ENCODE peak calls at places on chromosomes 13 and 19, in four cellular contexts. W is CD8-positive, alpha-beta T cell; D is endodermal cell; L is uterus. N is an unnamed sample.

GRCh38 chr13:26020536-26021290 is 31.1 kb downstream of the SHISA2 start:
- DNase-seq in W (no peak), D (no peak), L (no peak), N (no peak)

GRCh38 chr13:55566779-55567178 is 1573.9 kb upstream of the PRR20A start:
- DNase-seq in W (no peak), D (no peak), L (no peak), N (no peak)

GRCh38 chr13:48000559-48001126 is 430 bp downstream of the SUCLA2 start:
- DNase-seq in W (peak), D (no peak), L (no peak), N (no peak)

GRCh38 chr19:4473011-4473410 is 914 bp downstream of the HDGFL2 start:
- DNase-seq in W (no peak), D (no peak), L (no peak), N (no peak)

GRCh38 chr19:5547881-5548280 is 19.9 kb downstream of the TINCR start:
- DNase-seq in W (no peak), D (peak), L (no peak), N (peak)

GRCh38 chr19:43605875-43606568 is 5.9 kb upstream of the SRRM5 start:
- DNase-seq in W (no peak), D (no peak), L (no peak), N (no peak)

GRCh38 chr19:36213793-36214387 is 575 bp downstream of the ZNF565 start:
- DNase-seq in W (no peak), D (no peak), L (no peak), N (no peak)

GRCh38 chr19:54517483-54517882 is 14.9 kb downstream of the LAIR2 start:
- DNase-seq in W (peak), D (peak), L (no peak), N (peak)

GRCh38 chr13:59178344-59178743 is 985.4 kb downstream of the DIAPH3 start:
- DNase-seq in W (no peak), D (peak), L (no peak), N (no peak)

GRCh38 chr13:97364031-97364430 is 69.9 kb upstream of the RAP2A start:
- DNase-seq in W (no peak), D (no peak), L (no peak), N (no peak)

DNA sequence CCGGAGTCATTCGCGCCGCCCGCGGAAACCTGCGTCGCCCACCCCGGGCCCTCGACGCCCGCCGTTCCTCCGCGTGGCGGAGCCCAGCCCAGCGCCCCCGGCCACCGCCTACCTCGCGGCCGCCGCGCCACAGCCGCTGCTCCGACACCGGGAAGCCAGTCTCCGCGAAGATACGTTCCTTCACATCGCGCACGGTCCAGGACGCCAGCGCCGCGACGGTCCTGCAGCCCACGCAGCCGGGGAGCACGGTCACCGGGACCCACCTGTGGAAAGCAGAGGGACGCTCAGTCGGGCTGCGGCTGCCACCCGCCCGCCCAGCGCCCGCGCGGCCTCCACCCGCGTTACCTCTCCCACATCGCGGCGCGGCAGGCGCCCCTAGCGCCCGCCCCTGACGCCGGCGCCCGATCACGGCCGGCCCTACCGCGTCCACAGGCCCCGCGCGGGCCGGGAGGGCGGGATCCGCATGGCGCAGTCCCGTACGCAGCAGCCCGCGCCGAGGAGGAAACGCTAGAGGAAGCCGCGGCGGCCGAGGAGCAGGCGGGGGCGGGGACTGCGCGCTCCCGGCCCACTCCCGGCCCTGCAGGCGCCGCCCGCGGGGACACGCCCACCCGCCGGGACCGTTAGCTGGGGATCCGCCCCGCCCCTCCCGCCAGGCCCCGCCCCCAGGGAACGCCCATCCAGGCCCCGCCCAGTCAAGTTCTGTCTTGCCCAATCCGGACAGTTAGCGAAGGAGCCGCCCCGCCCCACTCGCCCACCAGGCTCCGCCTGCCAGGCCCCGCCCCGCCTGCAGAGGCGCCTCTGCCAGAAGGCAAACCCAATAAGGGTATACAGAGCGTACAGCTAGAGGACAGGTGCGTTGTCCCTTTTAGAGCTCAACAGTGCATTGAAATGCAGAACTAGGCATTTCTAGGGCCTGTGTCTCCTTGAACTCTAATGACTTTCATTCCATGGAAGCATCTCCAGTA is 58.2 kb downstream of the SACS start:
- DNase-seq in W (peak), D (peak), L (peak), N (peak)
- TF ChIP-seq CTCF in W (peak), D (peak), L (peak), N (peak)

GRCh38 chr19:14471436-14472187 is 3.5 kb downstream of the PTGER1 start:
- DNase-seq in W (no peak), D (no peak), L (no peak), N (no peak)

GRCh38 chr19:14473915-14474578 is 1.1 kb downstream of the PTGER1 start:
- DNase-seq in W (no peak), D (no peak), L (no peak), N (no peak)

GRCh38 chr19:14473073-14473790 is 1.9 kb downstream of the PTGER1 start:
- DNase-seq in W (no peak), D (no peak), L (no peak), N (no peak)

GRCh38 chr19:14470031-14470876 is 4.9 kb downstream of the PTGER1 start:
- DNase-seq in W (no peak), D (no peak), L (no peak), N (no peak)

GRCh38 chr19:14472202-14472961 is 2.8 kb downstream of the PTGER1 start:
- DNase-seq in W (peak), D (peak), L (peak), N (peak)
- H3K4me3 ChIP-seq in W (peak), D (no peak), L (no peak), N (no peak)

GRCh38 chr19:49799798-49800376 is 13.2 kb downstream of the FUZ start:
- DNase-seq in W (no peak), D (peak), L (no peak), N (no peak)
- TF ChIP-seq CTCF in W (no peak), D (peak), L (no peak), N (peak)

GRCh38 chr19:40598918-40599307 is 2.3 kb upstream of the LTBP4 start:
- DNase-seq in W (no peak), D (peak), L (no peak), N (no peak)

GRCh38 chr19:40596608-40597328 is 4.4 kb upstream of the LTBP4 start:
- DNase-seq in W (no peak), D (peak), L (peak), N (no peak)

GRCh38 chr19:40598121-40598917 is 2.9 kb upstream of the LTBP4 start:
- DNase-seq in W (peak), D (peak), L (peak), N (peak)

GRCh38 chr19:40599331-40600085 is 1.7 kb upstream of the LTBP4 start:
- DNase-seq in W (no peak), D (peak), L (peak), N (no peak)

GRCh38 chr19:40597329-40597838 is 3.8 kb upstream of the LTBP4 start:
- DNase-seq in W (no peak), D (no peak), L (no peak), N (no peak)
- H3K4me3 ChIP-seq in W (no peak), D (no peak), L (no peak), N (no peak)

GRCh38 chr19:8609210-8610040 is 1.1 kb downstream of the ADAMTS10 start:
- DNase-seq in W (peak), D (peak), L (peak), N (no peak)
- TF ChIP-seq CTCF in W (no peak), D (peak), L (peak), N (no peak)

DNA sequence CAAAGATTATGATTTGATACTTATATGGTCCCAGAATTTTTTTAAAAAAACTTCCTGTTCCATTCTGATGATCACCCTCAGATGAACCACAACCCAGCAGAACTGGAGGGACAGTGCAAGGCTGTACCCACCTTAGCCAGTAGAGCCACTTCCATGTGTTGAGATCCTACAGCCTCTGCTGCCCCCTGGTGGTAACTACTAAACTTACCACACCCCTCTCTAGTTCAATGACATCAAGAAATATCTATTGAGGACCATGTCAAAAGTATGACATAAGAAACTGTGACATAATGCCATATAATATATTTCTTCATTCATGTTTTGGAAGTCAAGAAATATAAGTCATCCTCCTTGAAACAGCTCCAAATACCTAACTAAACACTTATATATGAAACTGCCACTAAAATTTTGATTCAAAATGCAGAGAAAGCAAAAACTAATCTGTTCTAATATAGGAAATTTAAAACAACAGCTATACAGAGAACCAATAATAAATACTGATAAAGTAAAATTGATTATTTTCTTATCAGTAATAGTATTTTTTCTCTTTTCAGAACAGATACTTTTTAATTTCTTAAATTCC is 412.6 kb downstream of the KCTD12 start:
- DNase-seq in W (peak), D (peak), L (peak), N (peak)
- H3K4me3 ChIP-seq in W (no peak), D (no peak), L (no peak), N (no peak)

GRCh38 chr19:34274827-34275625 is 20.7 kb downstream of the GARRE1 start:
- DNase-seq in W (no peak), D (no peak), L (no peak), N (no peak)
- TF ChIP-seq CTCF in W (no peak), D (no peak), L (no peak), N (no peak)

DNA sequence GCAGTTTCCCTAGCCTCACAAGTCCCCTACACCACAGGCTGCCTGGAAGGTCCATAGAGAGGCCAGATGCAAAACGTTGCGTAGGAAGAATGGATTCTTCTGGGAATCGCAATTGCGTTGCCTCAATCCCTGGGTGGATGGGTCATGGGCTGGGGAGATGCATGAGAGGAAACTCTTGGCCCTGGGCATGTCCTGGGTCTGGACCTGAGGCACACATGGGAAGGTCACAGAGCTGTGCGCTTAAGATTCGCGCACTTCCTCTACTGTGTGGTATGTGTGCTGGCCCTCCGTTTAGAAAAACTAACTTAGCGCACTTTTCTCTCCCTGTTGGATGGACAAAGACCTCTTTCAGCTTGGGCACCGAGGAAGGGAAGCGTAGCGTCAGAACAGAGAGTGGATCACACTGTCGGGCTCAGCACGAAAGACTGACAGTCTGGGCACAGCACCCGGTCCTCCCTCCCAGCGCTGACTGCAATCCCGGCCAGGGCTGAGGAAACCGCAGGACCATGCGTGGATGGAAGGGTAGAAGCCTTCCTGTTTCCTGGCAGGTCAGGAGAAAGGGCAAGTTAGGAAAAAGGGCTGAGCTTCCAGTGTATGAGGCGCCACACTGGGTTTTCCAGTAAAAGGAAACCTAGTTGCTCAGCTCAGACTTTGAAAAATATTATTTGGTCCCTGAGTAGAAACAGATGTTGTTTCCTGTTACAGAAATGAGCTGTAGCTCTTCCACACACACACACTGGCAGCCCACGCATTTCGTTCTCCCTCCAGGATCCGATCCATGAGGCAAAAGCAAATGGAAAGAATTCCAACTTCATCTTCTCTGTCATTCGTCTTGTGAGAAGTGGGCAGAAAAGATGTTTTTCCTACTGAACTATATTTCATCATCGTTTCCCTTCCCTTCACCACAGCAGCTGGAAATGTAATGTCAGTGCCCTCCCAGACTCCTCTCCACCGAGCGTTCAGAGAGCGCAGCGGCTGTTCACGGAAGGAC is 86.0 kb downstream of the ING1 start:
- DNase-seq in W (no peak), D (no peak), L (peak), N (no peak)
- H3K4me3 ChIP-seq in W (no peak), D (no peak), L (peak), N (no peak)

DNA sequence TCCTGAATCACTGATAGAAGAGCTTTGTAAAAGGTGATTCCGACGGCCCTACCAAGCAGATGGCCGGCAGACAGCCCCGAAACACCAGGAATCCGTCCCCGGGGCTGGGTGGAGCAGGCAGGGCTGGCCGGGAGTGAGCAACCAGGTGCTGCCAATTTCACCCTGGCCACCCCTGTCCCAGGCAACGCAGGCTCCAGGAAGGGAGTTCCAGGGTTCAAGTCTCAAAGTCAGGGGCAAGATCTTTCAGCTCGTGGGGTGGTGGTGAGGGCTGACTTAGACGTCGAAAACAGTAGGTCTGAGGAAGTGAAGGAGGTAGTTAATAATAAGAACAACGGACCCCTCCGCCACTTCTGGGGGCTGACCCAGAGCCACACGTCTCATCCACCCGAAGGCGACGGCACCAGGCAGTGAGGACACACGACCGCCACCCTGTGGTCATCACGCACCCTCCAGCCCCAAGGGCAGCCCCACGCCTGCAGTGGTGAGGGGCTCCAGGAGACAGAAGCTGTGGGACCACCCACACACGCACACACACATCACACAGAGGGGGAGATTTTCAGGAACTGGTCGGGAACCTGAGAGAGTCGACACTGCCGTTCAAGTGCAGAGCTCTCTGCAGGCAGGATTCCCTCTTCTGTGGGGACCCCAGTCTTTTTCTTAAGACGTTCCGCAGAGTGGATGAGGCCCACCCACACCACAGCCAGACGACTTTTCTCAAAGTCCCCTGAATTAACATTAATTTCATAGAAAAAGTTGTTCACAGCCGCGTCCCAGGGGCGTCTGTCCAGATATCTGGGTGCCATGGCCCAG is 67.2 kb downstream of the SPACA7 start:
- DNase-seq in W (peak), D (peak), L (no peak), N (no peak)
- TF ChIP-seq CTCF in W (no peak), D (no peak), L (no peak), N (peak)

GRCh38 chr13:61768175-61768574 is 352.5 kb upstream of the PCDH20 start:
- DNase-seq in W (no peak), D (no peak), L (no peak), N (no peak)
- H3K4me3 ChIP-seq in W (no peak), D (no peak), L (no peak), N (no peak)

N was measured in GM12865.